ENCODE peak calls at places on chromosomes 5 and 9, in five cellular contexts. H is NCI-H2081 treated with DMSO at 0.1 percent for 48 hours, V is left lung, K is ecto neural progenitor cell, P is M059J. R is an unnamed sample.
A peak's percentile ranks its signal among the peaks of the same experiment; 100 is the strongest.

GRCh38 chr9:127093319-127094020 is 29.0 kb downstream of the ANGPTL2 start:
- DNase-seq in H (no peak), V (no peak), K (no peak), P (no peak), R (no peak)

GRCh38 chr5:175002128-175002527 is 277.7 kb downstream of the MSX2 start:
- DNase-seq in H (no peak), V (no peak), K (no peak), P (no peak), R (peak; percentile 46)

GRCh38 chr5:173785421-173785820 is 102.7 kb upstream of the CPEB4 start:
- DNase-seq in H (no peak), V (no peak), K (no peak), P (no peak), R (no peak)

GRCh38 chr5:129899454-129899853 is 4.8 kb upstream of the CHSY3 start:
- DNase-seq in H (no peak), V (no peak), K (no peak), P (no peak), R (no peak)

GRCh38 chr5:42595597-42595996 is 161.0 kb upstream of the CCDC152 start:
- DNase-seq in H (no peak), V (no peak), K (no peak), P (no peak), R (no peak)

GRCh38 chr9:89853161-89853560 is 248.3 kb downstream of the GADD45G start:
- DNase-seq in H (no peak), V (no peak), K (no peak), P (no peak), R (no peak)

GRCh38 chr5:65137631-65138030 is 344.1 kb downstream of the ADAMTS6 start:
- DNase-seq in H (no peak), V (no peak), K (no peak), P (no peak), R (no peak)

GRCh38 chr5:34583167-34583566 is 73.0 kb upstream of the RAI14 start:
- DNase-seq in H (no peak), V (no peak), K (no peak), P (no peak), R (no peak)

GRCh38 chr9:121485618-121486531 is 13.8 kb downstream of the GGTA1 start:
- DNase-seq in H (no peak), V (no peak), K (no peak), P (no peak), R (no peak)

GRCh38 chr9:89177401-89178161 is 1.0 kb downstream of the SHC3 start:
- DNase-seq in H (no peak), V (no peak), K (peak; percentile 63), P (peak; percentile 20), R (peak; percentile 66)

GRCh38 chr5:159262472-159262858 is 625 bp upstream of the UBLCP1 start:
- DNase-seq in H (no peak), V (no peak), K (no peak), P (no peak), R (no peak)

GRCh38 chr9:133769511-133770075 is 31.4 kb upstream of the SARDH start:
- DNase-seq in H (no peak), V (no peak), K (no peak), P (no peak), R (no peak)

GRCh38 chr9:83962165-83962564 is 17.9 kb downstream of the HNRNPK start:
- DNase-seq in H (no peak), V (no peak), K (no peak), P (peak; percentile 94), R (no peak)

GRCh38 chr9:15289590-15289989 is 17.4 kb downstream of the TTC39B start:
- DNase-seq in H (no peak), V (no peak), K (no peak), P (no peak), R (no peak)

GRCh38 chr9:6467006-6467625 is 54.1 kb downstream of the UHRF2 start:
- DNase-seq in H (no peak), V (no peak), K (no peak), P (peak; percentile 13), R (no peak)

GRCh38 chr9:23123048-23123632 is 676.5 kb downstream of the DMRTA1 start:
- DNase-seq in H (no peak), V (no peak), K (peak; percentile 53), P (peak; percentile 41), R (peak; percentile 53)

GRCh38 chr9:136944094-136944518 is 432 bp downstream of the FBXW5 start:
- DNase-seq in H (no peak), V (no peak), K (no peak), P (peak; percentile 66), R (peak; percentile 58)

GRCh38 chr5:180297587-180298282 is 5.9 kb upstream of the MAPK9 start:
- DNase-seq in H (no peak), V (no peak), K (no peak), P (no peak), R (no peak)

GRCh38 chr5:67815455-67816391 is 399.8 kb upstream of the PIK3R1 start:
- DNase-seq in H (no peak), V (no peak), K (no peak), P (no peak), R (no peak)

GRCh38 chr5:83530186-83530585 is 58.6 kb downstream of the VCAN start:
- DNase-seq in H (no peak), V (no peak), K (no peak), P (peak; percentile 30), R (no peak)

GRCh38 chr9:92094655-92095054 is 20.6 kb downstream of the SPTLC1 start:
- DNase-seq in H (no peak), V (no peak), K (no peak), P (peak; percentile 46), R (no peak)

GRCh38 chr5:158115468-158115867 is 256.5 kb upstream of the CLINT1 start:
- DNase-seq in H (no peak), V (no peak), K (no peak), P (no peak), R (no peak)

GRCh38 chr9:72524820-72525539 is 3.6 kb downstream of the TMC1 start:
- DNase-seq in H (no peak), V (peak; percentile 61), K (no peak), P (peak; percentile 100), R (peak; percentile 33)

GRCh38 chr5:169637856-169638190 is 748 bp downstream of the DOCK2 start:
- DNase-seq in H (no peak), V (peak; percentile 61), K (no peak), P (no peak), R (no peak)

GRCh38 chr9:125988479-125989050 is 241.4 kb downstream of the PBX3 start:
- DNase-seq in H (no peak), V (peak; percentile 17), K (no peak), P (no peak), R (no peak)

GRCh38 chr5:78720997-78721396 is 72.4 kb upstream of the LHFPL2 start:
- DNase-seq in H (no peak), V (no peak), K (no peak), P (no peak), R (no peak)

GRCh38 chr5:111453290-111453689 is 59.0 kb downstream of the STARD4 start:
- DNase-seq in H (no peak), V (no peak), K (no peak), P (peak; percentile 51), R (no peak)

GRCh38 chr9:24132244-24132643 is 306.2 kb upstream of the ELAVL2 start:
- DNase-seq in H (no peak), V (no peak), K (no peak), P (no peak), R (no peak)

GRCh38 chr9:136273244-136273865 is 27.7 kb upstream of the QSOX2 start:
- DNase-seq in H (no peak), V (no peak), K (no peak), P (no peak), R (no peak)

GRCh38 chr9:6426117-6426516 is 13.1 kb downstream of the UHRF2 start:
- DNase-seq in H (no peak), V (no peak), K (no peak), P (peak; percentile 7), R (no peak)

GRCh38 chr9:18208166-18209059 is 265.5 kb upstream of the ADAMTSL1 start:
- DNase-seq in H (no peak), V (peak; percentile 32), K (peak; percentile 61), P (peak; percentile 51), R (peak; percentile 40)

GRCh38 chr5:72991394-72991793 is 35.6 kb downstream of the FCHO2 start:
- DNase-seq in H (no peak), V (no peak), K (no peak), P (peak; percentile 19), R (no peak)

GRCh38 chr5:147403659-147404640 is 105.9 kb downstream of the DPYSL3 start:
- DNase-seq in H (no peak), V (peak; percentile 68), K (no peak), P (peak; percentile 96), R (no peak)

GRCh38 chr5:167261309-167262100 is 1029.9 kb upstream of the WWC1 start:
- DNase-seq in H (no peak), V (no peak), K (no peak), P (peak; percentile 15), R (no peak)

GRCh38 chr9:100567856-100568255 is 10.0 kb upstream of the CAVIN4 start:
- DNase-seq in H (no peak), V (no peak), K (no peak), P (no peak), R (no peak)

GRCh38 chr9:69155341-69156030 is 18.6 kb upstream of the TJP2 start:
- DNase-seq in H (no peak), V (peak; percentile 52), K (peak; percentile 53), P (peak; percentile 67), R (no peak)

GRCh38 chr9:112366591-112366990 is 13.3 kb upstream of the HSDL2 start:
- DNase-seq in H (no peak), V (no peak), K (no peak), P (no peak), R (no peak)

R was measured in retina.